ENCODE peak calls at places on chromosomes 16 and 17, in eight cellular contexts. One of them, this sample, is unnamed.

GRCh38 chr16:78362736-78363135 is 263.3 kb downstream of the WWOX start:
- DNase-seq in dorsolateral prefrontal cortex: no peak
- DNase-seq in tibial nerve: no peak
- DNase-seq in cardiac muscle cell: no peak
- DNase-seq in sigmoid colon: no peak
- DNase-seq in small intestine: no peak
- DNase-seq in heart left ventricle: no peak
- DNase-seq in uterus: no peak
- DNase-seq in this sample: no peak

GRCh38 chr17:28828294-28829040 is 14.1 kb downstream of the FAM222B start:
- DNase-seq in tibial nerve: no peak
- DNase-seq in small intestine: no peak
- DNase-seq in uterus: no peak
- DNase-seq in heart left ventricle: no peak
- DNase-seq in sigmoid colon: peak
- DNase-seq in dorsolateral prefrontal cortex: peak
- DNase-seq in cardiac muscle cell: no peak
- DNase-seq in this sample: no peak

GRCh38 chr16:9296273-9296593 is 204.8 kb downstream of the HAPSTR1 start:
- DNase-seq in sigmoid colon: no peak
- DNase-seq in cardiac muscle cell: no peak
- DNase-seq in tibial nerve: no peak
- DNase-seq in small intestine: peak
- DNase-seq in dorsolateral prefrontal cortex: no peak
- DNase-seq in uterus: no peak
- DNase-seq in heart left ventricle: no peak
- DNase-seq in this sample: no peak

GRCh38 chr16:59324462-59324861 is 590.3 kb upstream of the GOT2 start:
- DNase-seq in tibial nerve: no peak
- DNase-seq in cardiac muscle cell: no peak
- DNase-seq in heart left ventricle: no peak
- DNase-seq in sigmoid colon: no peak
- DNase-seq in small intestine: no peak
- DNase-seq in uterus: no peak
- DNase-seq in dorsolateral prefrontal cortex: no peak
- DNase-seq in this sample: no peak

GRCh38 chr17:9729034-9729650 is 62.2 kb downstream of the DHRS7C start:
- DNase-seq in dorsolateral prefrontal cortex: no peak
- DNase-seq in heart left ventricle: no peak
- DNase-seq in small intestine: peak
- DNase-seq in uterus: no peak
- DNase-seq in sigmoid colon: no peak
- DNase-seq in tibial nerve: peak
- DNase-seq in cardiac muscle cell: peak
- DNase-seq in this sample: no peak

GRCh38 chr17:3974138-3974687 is 10.0 kb upstream of the ATP2A3 start:
- DNase-seq in cardiac muscle cell: no peak
- DNase-seq in tibial nerve: no peak
- DNase-seq in dorsolateral prefrontal cortex: no peak
- DNase-seq in sigmoid colon: no peak
- DNase-seq in uterus: no peak
- DNase-seq in heart left ventricle: no peak
- DNase-seq in small intestine: no peak
- DNase-seq in this sample: no peak

GRCh38 chr16:11497851-11498289 is 88.8 kb downstream of the LITAF start:
- DNase-seq in small intestine: peak
- DNase-seq in sigmoid colon: no peak
- DNase-seq in cardiac muscle cell: peak
- DNase-seq in tibial nerve: peak
- DNase-seq in uterus: peak
- DNase-seq in dorsolateral prefrontal cortex: no peak
- DNase-seq in heart left ventricle: no peak
- DNase-seq in this sample: no peak

GRCh38 chr16:65910291-65910690 is 456.2 kb upstream of the CDH5 start:
- DNase-seq in sigmoid colon: no peak
- DNase-seq in uterus: no peak
- DNase-seq in heart left ventricle: no peak
- DNase-seq in cardiac muscle cell: no peak
- DNase-seq in dorsolateral prefrontal cortex: no peak
- DNase-seq in small intestine: no peak
- DNase-seq in tibial nerve: no peak
- DNase-seq in this sample: no peak

GRCh38 chr16:88907768-88908167 is 41.3 kb upstream of the PABPN1L start:
- DNase-seq in uterus: no peak
- DNase-seq in cardiac muscle cell: peak
- DNase-seq in dorsolateral prefrontal cortex: no peak
- DNase-seq in sigmoid colon: no peak
- DNase-seq in tibial nerve: no peak
- DNase-seq in small intestine: no peak
- DNase-seq in heart left ventricle: no peak
- DNase-seq in this sample: no peak

GRCh38 chr17:14715531-14715930 is 414.6 kb downstream of the HS3ST3B1 start:
- DNase-seq in cardiac muscle cell: peak
- DNase-seq in small intestine: no peak
- DNase-seq in heart left ventricle: no peak
- DNase-seq in dorsolateral prefrontal cortex: no peak
- DNase-seq in tibial nerve: no peak
- DNase-seq in uterus: no peak
- DNase-seq in sigmoid colon: no peak
- DNase-seq in this sample: no peak

GRCh38 chr17:2410951-2411350 is 10.1 kb upstream of the MNT start:
- DNase-seq in uterus: no peak
- DNase-seq in sigmoid colon: peak
- DNase-seq in small intestine: no peak
- DNase-seq in dorsolateral prefrontal cortex: no peak
- DNase-seq in heart left ventricle: no peak
- DNase-seq in tibial nerve: no peak
- DNase-seq in cardiac muscle cell: no peak
- DNase-seq in this sample: no peak

GRCh38 chr16:11793840-11794239 is 3.2 kb downstream of the ZC3H7A start:
- DNase-seq in small intestine: peak
- DNase-seq in heart left ventricle: no peak
- DNase-seq in dorsolateral prefrontal cortex: no peak
- DNase-seq in sigmoid colon: no peak
- DNase-seq in cardiac muscle cell: no peak
- DNase-seq in uterus: no peak
- DNase-seq in tibial nerve: no peak
- DNase-seq in this sample: no peak

GRCh38 chr17:50559674-50560184 is 786 bp upstream of the CACNA1G start:
- DNase-seq in heart left ventricle: no peak
- DNase-seq in cardiac muscle cell: peak
- DNase-seq in small intestine: peak
- DNase-seq in sigmoid colon: peak
- DNase-seq in tibial nerve: peak
- DNase-seq in uterus: peak
- DNase-seq in dorsolateral prefrontal cortex: no peak
- DNase-seq in this sample: no peak

GRCh38 chr16:85188822-85189672 is 76.8 kb upstream of the CIBAR2 start:
- DNase-seq in tibial nerve: no peak
- DNase-seq in cardiac muscle cell: peak
- DNase-seq in sigmoid colon: no peak
- DNase-seq in heart left ventricle: no peak
- DNase-seq in small intestine: no peak
- DNase-seq in dorsolateral prefrontal cortex: no peak
- DNase-seq in uterus: no peak
- DNase-seq in this sample: no peak

GRCh38 chr16:75566889-75567255 is 693 bp downstream of the GABARAPL2 start:
- DNase-seq in sigmoid colon: no peak
- DNase-seq in uterus: no peak
- DNase-seq in tibial nerve: no peak
- DNase-seq in cardiac muscle cell: no peak
- DNase-seq in dorsolateral prefrontal cortex: no peak
- DNase-seq in small intestine: peak
- DNase-seq in heart left ventricle: peak
- DNase-seq in this sample: no peak

GRCh38 chr16:85056211-85056748 is 28.7 kb downstream of the KIAA0513 start:
- DNase-seq in dorsolateral prefrontal cortex: no peak
- DNase-seq in uterus: peak
- DNase-seq in small intestine: no peak
- DNase-seq in sigmoid colon: no peak
- DNase-seq in tibial nerve: no peak
- DNase-seq in cardiac muscle cell: peak
- DNase-seq in heart left ventricle: no peak
- DNase-seq in this sample: no peak

GRCh38 chr17:64500923-64501765 is 4.3 kb upstream of the POLG2 start:
- DNase-seq in small intestine: no peak
- DNase-seq in uterus: no peak
- DNase-seq in tibial nerve: no peak
- DNase-seq in heart left ventricle: no peak
- DNase-seq in dorsolateral prefrontal cortex: no peak
- DNase-seq in sigmoid colon: no peak
- DNase-seq in cardiac muscle cell: no peak
- DNase-seq in this sample: no peak

GRCh38 chr17:79715318-79716182 is 15.2 kb upstream of the ENPP7 start:
- DNase-seq in small intestine: peak
- DNase-seq in tibial nerve: no peak
- DNase-seq in sigmoid colon: no peak
- DNase-seq in dorsolateral prefrontal cortex: no peak
- DNase-seq in uterus: no peak
- DNase-seq in heart left ventricle: no peak
- DNase-seq in cardiac muscle cell: no peak
- DNase-seq in this sample: no peak

GRCh38 chr16:56611281-56611833 is 3.0 kb downstream of the MT2A start:
- DNase-seq in small intestine: no peak
- DNase-seq in cardiac muscle cell: peak
- DNase-seq in tibial nerve: peak
- DNase-seq in sigmoid colon: no peak
- DNase-seq in uterus: peak
- DNase-seq in dorsolateral prefrontal cortex: no peak
- DNase-seq in heart left ventricle: peak
- DNase-seq in this sample: no peak

GRCh38 chr17:41711669-41712400 is at the start of gene GAST:
- DNase-seq in tibial nerve: no peak
- DNase-seq in cardiac muscle cell: no peak
- DNase-seq in small intestine: no peak
- DNase-seq in sigmoid colon: no peak
- DNase-seq in dorsolateral prefrontal cortex: no peak
- DNase-seq in uterus: no peak
- DNase-seq in heart left ventricle: no peak
- DNase-seq in this sample: no peak

GRCh38 chr17:8121531-8122390 is 2.1 kb downstream of the HES7 start:
- DNase-seq in heart left ventricle: peak
- DNase-seq in dorsolateral prefrontal cortex: peak
- DNase-seq in small intestine: peak
- DNase-seq in cardiac muscle cell: peak
- DNase-seq in uterus: peak
- DNase-seq in sigmoid colon: peak
- DNase-seq in tibial nerve: peak
- DNase-seq in this sample: peak

GRCh38 chr16:68083861-68084503 is 1.2 kb upstream of the NFATC3 start:
- DNase-seq in cardiac muscle cell: peak
- DNase-seq in heart left ventricle: no peak
- DNase-seq in sigmoid colon: peak
- DNase-seq in dorsolateral prefrontal cortex: no peak
- DNase-seq in tibial nerve: no peak
- DNase-seq in uterus: no peak
- DNase-seq in small intestine: no peak
- DNase-seq in this sample: no peak

GRCh38 chr17:31825961-31826691 is 32.9 kb downstream of the COPRS start:
- DNase-seq in dorsolateral prefrontal cortex: no peak
- DNase-seq in sigmoid colon: no peak
- DNase-seq in heart left ventricle: no peak
- DNase-seq in uterus: no peak
- DNase-seq in small intestine: no peak
- DNase-seq in tibial nerve: no peak
- DNase-seq in cardiac muscle cell: peak
- DNase-seq in this sample: no peak

DNA sequence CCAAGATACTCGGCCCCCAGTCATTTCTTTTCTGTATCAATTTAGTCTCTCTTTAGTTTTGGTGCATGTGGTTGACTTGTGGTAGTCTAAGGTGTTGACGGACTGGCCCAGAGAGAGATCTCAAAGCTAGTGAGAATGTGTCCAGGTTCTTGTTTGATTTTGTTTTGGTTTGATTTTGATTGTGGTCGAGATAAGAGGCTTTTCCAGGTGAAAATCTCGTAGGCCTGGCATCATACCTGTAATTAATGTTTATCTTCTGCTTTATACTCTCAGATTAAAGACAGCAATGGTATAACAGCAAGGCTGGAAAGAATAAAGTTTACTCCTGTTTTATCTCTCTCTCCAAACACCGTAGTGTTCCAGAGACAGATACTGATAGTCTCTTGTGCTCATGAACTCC is 172.4 kb upstream of the CACNG5 start:
- DNase-seq in cardiac muscle cell: no peak
- DNase-seq in uterus: no peak
- DNase-seq in tibial nerve: no peak
- DNase-seq in small intestine: no peak
- DNase-seq in heart left ventricle: no peak
- DNase-seq in sigmoid colon: no peak
- DNase-seq in dorsolateral prefrontal cortex: no peak
- DNase-seq in this sample: no peak
- H3K27ac ChIP-seq in cardiac muscle cell: no peak
- H3K27ac ChIP-seq in uterus: no peak
- H3K27ac ChIP-seq in tibial nerve: no peak
- H3K27ac ChIP-seq in small intestine: no peak
- H3K27ac ChIP-seq in heart left ventricle: no peak
- H3K27ac ChIP-seq in sigmoid colon: peak
- H3K27ac ChIP-seq in dorsolateral prefrontal cortex: no peak
- H3K27ac ChIP-seq in this sample: no peak

GRCh38 chr17:47401100-47401499 is 77.3 kb downstream of the EFCAB13 start:
- DNase-seq in tibial nerve: no peak
- DNase-seq in small intestine: no peak
- DNase-seq in sigmoid colon: no peak
- DNase-seq in cardiac muscle cell: no peak
- DNase-seq in heart left ventricle: no peak
- DNase-seq in dorsolateral prefrontal cortex: no peak
- DNase-seq in uterus: no peak
- DNase-seq in this sample: no peak
- H3K27ac ChIP-seq in tibial nerve: no peak
- H3K27ac ChIP-seq in small intestine: no peak
- H3K27ac ChIP-seq in sigmoid colon: no peak
- H3K27ac ChIP-seq in cardiac muscle cell: no peak
- H3K27ac ChIP-seq in heart left ventricle: no peak
- H3K27ac ChIP-seq in dorsolateral prefrontal cortex: no peak
- H3K27ac ChIP-seq in uterus: no peak
- H3K27ac ChIP-seq in this sample: no peak

GRCh38 chr17:82870091-82870491 is 30.3 kb upstream of the ZNF750 start:
- DNase-seq in dorsolateral prefrontal cortex: no peak
- DNase-seq in tibial nerve: no peak
- DNase-seq in small intestine: no peak
- DNase-seq in cardiac muscle cell: no peak
- DNase-seq in sigmoid colon: no peak
- DNase-seq in heart left ventricle: no peak
- DNase-seq in uterus: no peak
- DNase-seq in this sample: no peak
- H3K27ac ChIP-seq in dorsolateral prefrontal cortex: no peak
- H3K27ac ChIP-seq in tibial nerve: no peak
- H3K27ac ChIP-seq in small intestine: no peak
- H3K27ac ChIP-seq in cardiac muscle cell: no peak
- H3K27ac ChIP-seq in sigmoid colon: no peak
- H3K27ac ChIP-seq in heart left ventricle: no peak
- H3K27ac ChIP-seq in uterus: no peak
- H3K27ac ChIP-seq in this sample: no peak

DNA sequence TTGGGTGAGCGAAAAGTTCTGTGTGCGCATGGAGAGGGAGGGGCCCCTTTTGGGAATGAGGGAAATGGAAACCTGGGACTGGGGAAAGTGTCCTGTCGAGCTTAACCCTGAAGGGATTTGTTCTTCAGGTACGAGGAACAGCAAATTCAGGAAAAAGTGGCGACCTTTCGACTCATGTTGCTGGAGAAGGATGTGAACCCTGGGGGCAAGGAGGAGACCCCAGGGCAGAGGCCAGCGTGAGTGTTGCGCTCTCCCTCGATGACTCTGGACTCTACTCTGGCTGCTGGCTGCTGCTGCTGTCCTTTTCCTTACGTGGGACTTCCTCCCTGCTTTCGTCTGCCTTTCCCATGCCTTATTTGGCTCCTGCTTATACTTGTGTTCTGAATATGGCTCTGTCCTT is 4.9 kb downstream of the SRRM2 start:
- DNase-seq in uterus: no peak
- DNase-seq in small intestine: no peak
- DNase-seq in sigmoid colon: no peak
- DNase-seq in cardiac muscle cell: no peak
- DNase-seq in dorsolateral prefrontal cortex: no peak
- DNase-seq in tibial nerve: no peak
- DNase-seq in heart left ventricle: no peak
- DNase-seq in this sample: no peak
- H3K27ac ChIP-seq in uterus: no peak
- H3K27ac ChIP-seq in small intestine: no peak
- H3K27ac ChIP-seq in sigmoid colon: no peak
- H3K27ac ChIP-seq in cardiac muscle cell: no peak
- H3K27ac ChIP-seq in dorsolateral prefrontal cortex: no peak
- H3K27ac ChIP-seq in tibial nerve: no peak
- H3K27ac ChIP-seq in heart left ventricle: no peak
- H3K27ac ChIP-seq in this sample: no peak

This sample was measured in substantia nigra.